ENCODE peak calls at places on chromosome 16, in seven cellular contexts. One of them, this sample, is unnamed. For H3K36me3, the result is how much of the 10 kb centered on the place peaks cover.

GRCh38 chr16:19532601-19533000 is 8.9 kb downstream of the CCP110 start:
- DNase-seq in sigmoid colon: no peak
- DNase-seq in SK-N-SH: no peak
- DNase-seq in ovary: no peak
- DNase-seq in tibial nerve: no peak
- DNase-seq in suprapubic skin: no peak
- DNase-seq in transverse colon: no peak
- DNase-seq in this sample: no peak

GRCh38 chr16:1002399-1003161 is 21.0 kb downstream of the SOX8 start:
- DNase-seq in sigmoid colon: no peak
- DNase-seq in SK-N-SH: no peak
- DNase-seq in ovary: no peak
- DNase-seq in tibial nerve: peak
- DNase-seq in suprapubic skin: no peak
- DNase-seq in transverse colon: peak
- DNase-seq in this sample: peak

GRCh38 chr16:48054881-48055601 is 100.8 kb downstream of the ABCC12 start:
- DNase-seq in sigmoid colon: no peak
- DNase-seq in SK-N-SH: peak
- DNase-seq in ovary: peak
- DNase-seq in tibial nerve: peak
- DNase-seq in suprapubic skin: no peak
- DNase-seq in transverse colon: peak
- DNase-seq in this sample: peak

GRCh38 chr16:67431077-67431804 is at the start of gene HSD11B2:
- DNase-seq in sigmoid colon: no peak
- DNase-seq in SK-N-SH: peak
- DNase-seq in ovary: peak
- DNase-seq in tibial nerve: no peak
- DNase-seq in suprapubic skin: no peak
- DNase-seq in transverse colon: no peak
- DNase-seq in this sample: peak

GRCh38 chr16:64174327-64174726 is 947.5 kb downstream of the CDH11 start:
- DNase-seq in sigmoid colon: no peak
- DNase-seq in SK-N-SH: no peak
- DNase-seq in ovary: no peak
- DNase-seq in tibial nerve: no peak
- DNase-seq in suprapubic skin: no peak
- DNase-seq in transverse colon: no peak
- DNase-seq in this sample: no peak

GRCh38 chr16:66798162-66798561 is 3.2 kb downstream of the TERB1 start:
- DNase-seq in sigmoid colon: no peak
- DNase-seq in SK-N-SH: no peak
- DNase-seq in ovary: no peak
- DNase-seq in tibial nerve: no peak
- DNase-seq in suprapubic skin: no peak
- DNase-seq in transverse colon: no peak
- DNase-seq in this sample: no peak

GRCh38 chr16:84084570-84085270 is 32.0 kb downstream of the MBTPS1 start:
- DNase-seq in sigmoid colon: peak
- DNase-seq in SK-N-SH: peak
- DNase-seq in ovary: peak
- DNase-seq in tibial nerve: peak
- DNase-seq in suprapubic skin: no peak
- DNase-seq in transverse colon: peak
- DNase-seq in this sample: peak

GRCh38 chr16:66899945-66900688 is 18.6 kb downstream of the CDH16 start:
- DNase-seq in sigmoid colon: peak
- DNase-seq in SK-N-SH: peak
- DNase-seq in ovary: peak
- DNase-seq in tibial nerve: peak
- DNase-seq in suprapubic skin: no peak
- DNase-seq in transverse colon: peak
- DNase-seq in this sample: no peak

GRCh38 chr16:709651-710499 is 4.3 kb upstream of the FBXL16 start:
- DNase-seq in sigmoid colon: no peak
- DNase-seq in SK-N-SH: peak
- DNase-seq in ovary: no peak
- DNase-seq in tibial nerve: no peak
- DNase-seq in suprapubic skin: no peak
- DNase-seq in transverse colon: no peak
- DNase-seq in this sample: no peak

GRCh38 chr16:68739964-68740627 is 3.0 kb downstream of the CDH1 start:
- DNase-seq in sigmoid colon: no peak
- DNase-seq in SK-N-SH: no peak
- DNase-seq in ovary: no peak
- DNase-seq in tibial nerve: no peak
- DNase-seq in suprapubic skin: no peak
- DNase-seq in transverse colon: no peak
- DNase-seq in this sample: no peak

GRCh38 chr16:10946308-10946707 is 1.9 kb downstream of the CLEC16A start:
- DNase-seq in sigmoid colon: no peak
- DNase-seq in SK-N-SH: no peak
- DNase-seq in ovary: no peak
- DNase-seq in tibial nerve: no peak
- DNase-seq in suprapubic skin: no peak
- DNase-seq in transverse colon: no peak
- DNase-seq in this sample: no peak

GRCh38 chr16:10951016-10951415 is 6.7 kb downstream of the CLEC16A start:
- DNase-seq in sigmoid colon: no peak
- DNase-seq in SK-N-SH: no peak
- DNase-seq in ovary: no peak
- DNase-seq in tibial nerve: no peak
- DNase-seq in suprapubic skin: no peak
- DNase-seq in transverse colon: no peak
- DNase-seq in this sample: no peak

GRCh38 chr16:10947211-10947787 is 2.9 kb downstream of the CLEC16A start:
- DNase-seq in sigmoid colon: no peak
- DNase-seq in SK-N-SH: no peak
- DNase-seq in ovary: no peak
- DNase-seq in tibial nerve: no peak
- DNase-seq in suprapubic skin: no peak
- DNase-seq in transverse colon: no peak
- DNase-seq in this sample: no peak

GRCh38 chr16:10950393-10950792 is 6.0 kb downstream of the CLEC16A start:
- DNase-seq in sigmoid colon: no peak
- DNase-seq in SK-N-SH: no peak
- DNase-seq in ovary: no peak
- DNase-seq in tibial nerve: no peak
- DNase-seq in suprapubic skin: no peak
- DNase-seq in transverse colon: no peak
- DNase-seq in this sample: no peak

DNA sequence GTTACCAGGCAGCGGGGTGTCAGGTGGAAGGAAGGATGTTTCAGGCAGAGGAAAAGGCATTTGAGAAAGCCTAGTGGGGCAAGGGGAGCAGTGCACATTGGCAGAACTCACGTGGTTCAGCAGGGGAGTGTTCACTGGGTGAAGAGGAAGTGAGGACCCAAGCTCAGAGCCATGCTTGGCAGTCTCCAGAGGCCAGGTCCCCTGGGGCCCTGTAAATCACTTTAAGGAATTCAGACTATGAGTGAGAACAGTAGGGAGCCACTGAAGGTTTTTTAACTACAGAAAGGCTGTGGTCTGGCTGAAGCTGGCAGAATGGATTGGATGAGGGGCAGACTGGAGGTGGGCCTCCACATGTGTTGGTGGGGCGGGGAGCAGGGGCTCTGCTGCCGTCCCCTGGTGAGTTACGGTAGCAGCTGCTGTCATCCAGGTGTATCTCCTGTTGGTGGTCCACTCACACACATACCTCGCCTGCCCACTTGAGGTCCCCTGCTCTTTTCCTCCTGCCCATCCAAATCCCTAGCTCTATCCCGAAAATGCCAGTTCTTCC is 5.1 kb downstream of the CLEC16A start:
- DNase-seq in sigmoid colon: no peak
- DNase-seq in SK-N-SH: no peak
- DNase-seq in ovary: no peak
- DNase-seq in tibial nerve: no peak
- DNase-seq in suprapubic skin: no peak
- DNase-seq in transverse colon: peak
- DNase-seq in this sample: no peak
- TF ChIP-seq EP300 in sigmoid colon: no peak
- TF ChIP-seq EP300 in SK-N-SH: no peak
- TF ChIP-seq EP300 in ovary: no peak
- TF ChIP-seq EP300 in tibial nerve: no peak
- TF ChIP-seq EP300 in suprapubic skin: no peak
- TF ChIP-seq EP300 in transverse colon: no peak
- TF ChIP-seq EP300 in this sample: no peak

DNA sequence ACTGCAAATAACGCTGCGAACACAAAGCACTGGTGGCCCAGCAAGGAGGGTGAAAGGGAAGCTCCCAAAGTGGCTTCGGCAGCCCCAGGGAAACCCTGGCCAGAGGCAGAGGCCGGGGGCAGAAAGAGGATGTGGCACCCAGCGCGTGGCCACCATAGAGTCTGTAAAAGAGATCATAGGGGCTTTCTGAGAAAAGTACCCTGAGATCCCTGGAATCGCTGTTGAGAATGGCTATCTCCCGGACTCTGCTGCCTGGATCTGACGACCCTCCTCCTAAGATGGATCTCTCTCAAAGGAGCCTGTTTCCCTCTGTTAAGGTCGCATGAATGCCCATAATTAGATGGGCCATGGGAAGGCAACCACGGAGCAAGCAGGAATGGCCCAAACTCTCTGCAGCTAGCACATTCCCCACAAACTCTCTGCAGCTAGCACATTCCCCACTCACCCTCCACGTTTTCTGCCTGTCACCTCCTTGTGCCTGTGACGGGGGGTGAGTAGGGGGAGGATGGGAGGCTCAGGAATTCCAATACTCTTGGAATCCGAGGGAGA is 364.4 kb downstream of the XYLT1 start:
- DNase-seq in sigmoid colon: no peak
- DNase-seq in SK-N-SH: no peak
- DNase-seq in ovary: no peak
- DNase-seq in tibial nerve: no peak
- DNase-seq in suprapubic skin: no peak
- DNase-seq in transverse colon: no peak
- DNase-seq in this sample: peak
- H3K36me3 ChIP-seq in sigmoid colon: under half
- H3K36me3 ChIP-seq in SK-N-SH: under half
- H3K36me3 ChIP-seq in ovary: under half
- H3K36me3 ChIP-seq in tibial nerve: under half
- H3K36me3 ChIP-seq in suprapubic skin: under half
- H3K36me3 ChIP-seq in transverse colon: under half
- H3K36me3 ChIP-seq in this sample: under half

GRCh38 chr16:30942421-30942796 is 6.5 kb upstream of the ORAI3 start:
- DNase-seq in sigmoid colon: no peak
- DNase-seq in SK-N-SH: no peak
- DNase-seq in ovary: no peak
- DNase-seq in tibial nerve: no peak
- DNase-seq in suprapubic skin: no peak
- DNase-seq in transverse colon: no peak
- DNase-seq in this sample: no peak
- H3K27ac ChIP-seq in sigmoid colon: no peak
- H3K27ac ChIP-seq in SK-N-SH: no peak
- H3K27ac ChIP-seq in ovary: no peak
- H3K27ac ChIP-seq in tibial nerve: no peak
- H3K27ac ChIP-seq in suprapubic skin: no peak
- H3K27ac ChIP-seq in transverse colon: peak
- H3K27ac ChIP-seq in this sample: no peak

DNA sequence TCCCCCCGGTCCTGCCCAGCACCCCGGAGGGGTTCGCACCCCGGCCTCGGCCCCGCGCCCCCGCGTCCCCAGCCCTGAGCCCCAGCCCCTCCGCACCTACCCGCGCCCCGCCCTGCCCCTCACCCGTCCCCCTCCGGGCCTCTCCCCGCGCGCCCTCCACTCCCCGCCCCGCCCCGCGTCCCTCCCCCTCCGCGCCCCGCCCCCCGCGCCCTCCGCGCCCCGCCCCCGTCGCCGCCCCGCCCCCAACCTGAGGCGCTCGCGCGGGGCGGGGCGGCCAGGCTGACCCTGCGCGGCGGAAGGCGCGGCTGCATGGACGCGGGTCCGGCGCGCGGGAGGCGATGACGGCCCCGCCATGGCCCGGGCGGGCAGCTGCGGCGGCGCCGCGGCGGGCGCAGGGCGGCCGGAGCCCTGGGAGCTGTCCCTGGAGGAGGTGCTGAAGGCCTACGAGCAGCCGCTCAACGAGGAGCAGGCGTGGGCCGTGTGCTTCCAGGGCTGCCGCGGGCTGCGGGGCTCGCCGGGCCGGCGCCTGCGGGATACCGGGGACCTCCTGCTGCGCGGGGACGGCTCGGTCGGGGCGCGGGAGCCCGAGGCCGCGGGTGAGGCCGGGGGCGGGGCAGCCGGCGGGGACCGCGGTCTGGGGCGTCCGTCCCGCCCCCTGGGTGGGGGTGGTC is at the start of gene SPIRE2:
- DNase-seq in sigmoid colon: peak
- DNase-seq in SK-N-SH: peak
- DNase-seq in ovary: peak
- DNase-seq in tibial nerve: peak
- DNase-seq in suprapubic skin: no peak
- DNase-seq in transverse colon: peak
- DNase-seq in this sample: peak
- TF ChIP-seq EP300 in sigmoid colon: no peak
- TF ChIP-seq EP300 in SK-N-SH: no peak
- TF ChIP-seq EP300 in ovary: no peak
- TF ChIP-seq EP300 in tibial nerve: no peak
- TF ChIP-seq EP300 in suprapubic skin: no peak
- TF ChIP-seq EP300 in transverse colon: no peak
- TF ChIP-seq EP300 in this sample: no peak